ENCODE peak calls at places on chromosomes 5 and 9, in six cellular contexts. O is thoracic aorta; W is left colon; S is cardiac muscle cell; Y is stimulated activated CD4-positive, alpha-beta T cell treated with anti-CD3 and anti-CD28 coated beads, Interleukin-15, amount 100 ng/mL, for 24 hours; M is EL. P is an unnamed sample.

GRCh38 chr5:177447066-177447610 is 524 bp downstream of the PRR7 start:
- DNase-seq in M (peak; percentile 61), O (no peak), Y (peak; percentile 81), S (peak; percentile 49), W (peak; percentile 67), P (peak; percentile 79)

GRCh38 chr9:99360026-99360425 is 137.9 kb downstream of the SEC61B start:
- DNase-seq in W (no peak), Y (no peak), O (no peak), S (no peak), M (no peak), P (no peak)

GRCh38 chr5:65150599-65150998 is 331.1 kb downstream of the ADAMTS6 start:
- DNase-seq in Y (no peak), W (no peak), M (no peak), S (no peak), O (no peak), P (no peak)

GRCh38 chr5:71461360-71461759 is 5.9 kb downstream of the BDP1 start:
- DNase-seq in W (no peak), M (no peak), S (no peak), Y (no peak), O (no peak), P (no peak)

GRCh38 chr5:180170810-180171567 is 38.0 kb downstream of the RASGEF1C start:
- DNase-seq in S (no peak), W (no peak), M (no peak), Y (no peak), O (no peak), P (no peak)

GRCh38 chr9:104346645-104347175 is 157.4 kb upstream of the OR13F1 start:
- DNase-seq in S (no peak), M (no peak), O (no peak), Y (no peak), W (no peak), P (no peak)

GRCh38 chr5:147918899-147919298 is 12.6 kb upstream of the C5orf46 start:
- DNase-seq in S (no peak), Y (no peak), M (no peak), O (no peak), W (no peak), P (no peak)

GRCh38 chr9:23081377-23081776 is 634.8 kb downstream of the DMRTA1 start:
- DNase-seq in Y (no peak), S (no peak), M (no peak), O (no peak), W (no peak), P (no peak)

GRCh38 chr9:90801507-90802289 is at the start of gene SYK:
- DNase-seq in S (no peak), O (no peak), Y (peak; percentile 22), M (no peak), W (peak; percentile 76), P (peak; percentile 4)

GRCh38 chr5:174166231-174167079 is 120.9 kb downstream of the NSG2 start:
- DNase-seq in W (no peak), S (no peak), O (no peak), M (no peak), Y (no peak), P (no peak)

GRCh38 chr5:67942451-67942830 is 273.1 kb upstream of the PIK3R1 start:
- DNase-seq in S (no peak), O (no peak), M (no peak), Y (no peak), W (no peak), P (no peak)

GRCh38 chr9:16364347-16364746 is 506.1 kb downstream of the BNC2 start:
- DNase-seq in S (no peak), M (no peak), O (no peak), W (no peak), Y (no peak), P (no peak)

GRCh38 chr9:94082956-94083355 is 1.3 kb upstream of the PTPDC1 start:
- DNase-seq in O (no peak), M (no peak), W (no peak), S (peak; percentile 71), Y (no peak), P (no peak)